ENCODE peak calls at places on chromosomes 11 and 22, in four cellular contexts. Q is kidney epithelial cell, H is kidney, P is activated B cell treated with CpG ODN at 0.5 μM for 24 hours. O is an unnamed sample.

GRCh38 chr11:17744151-17744940 is 9.8 kb downstream of the KCNC1 start:
- DNase-seq in Q (no peak), H (peak; percentile 44), P (no peak), O (no peak)

GRCh38 chr22:37201066-37201820 is 11.0 kb downstream of the SSTR3 start:
- DNase-seq in Q (no peak), P (no peak), H (peak; percentile 60), O (no peak)

GRCh38 chr11:126630488-126630887 is 275.0 kb downstream of the ST3GAL4 start:
- DNase-seq in Q (no peak), H (no peak), P (no peak), O (no peak)

GRCh38 chr22:19038164-19038546 is 84.1 kb downstream of the DGCR2 start:
- DNase-seq in P (no peak), Q (no peak), H (peak; percentile 43), O (no peak)

GRCh38 chr11:360326-361280 is 8.7 kb upstream of the B4GALNT4 start:
- DNase-seq in H (peak; percentile 80), P (no peak), Q (no peak), O (no peak)

GRCh38 chr11:37124384-37124783 is 526.3 kb upstream of the RAG2 start:
- DNase-seq in H (no peak), Q (no peak), P (no peak), O (no peak)

GRCh38 chr11:106031210-106031845 is 9.3 kb upstream of the MSANTD4 start:
- DNase-seq in Q (no peak), H (no peak), P (no peak), O (no peak)

GRCh38 chr22:36184433-36185035 is 17.1 kb downstream of the APOL4 start:
- DNase-seq in Q (no peak), P (no peak), H (no peak), O (no peak)

GRCh38 chr11:10908215-10908990 is 50.5 kb upstream of the ZBED5 start:
- DNase-seq in H (no peak), Q (peak; percentile 84), P (no peak), O (no peak)

GRCh38 chr11:19962795-19963163 is 197.5 kb downstream of the DBX1 start:
- DNase-seq in H (no peak), P (no peak), Q (peak; percentile 91), O (no peak)

GRCh38 chr11:101336858-101337257 is 207.2 kb upstream of the PGR start:
- DNase-seq in Q (no peak), H (no peak), P (no peak), O (no peak)

GRCh38 chr22:27580311-27580897 is 221.2 kb downstream of the MN1 start:
- DNase-seq in P (no peak), H (no peak), Q (no peak), O (no peak)

GRCh38 chr11:131910491-131911387 is 540.3 kb downstream of the NTM start:
- DNase-seq in P (no peak), H (peak; percentile 78), Q (no peak), O (no peak)

GRCh38 chr22:19195796-19196731 is 17.5 kb upstream of the SLC25A1 start:
- DNase-seq in H (peak; percentile 37), Q (no peak), P (no peak), O (no peak)

GRCh38 chr11:133579165-133580031 is 47.1 kb upstream of the OPCML start:
- DNase-seq in H (peak; percentile 64), P (no peak), Q (no peak), O (no peak)

GRCh38 chr11:74634537-74634936 is 42.2 kb downstream of the POLD3 start:
- DNase-seq in Q (peak; percentile 29), H (no peak), P (no peak), O (no peak)

GRCh38 chr11:70788247-70789022 is 390.1 kb downstream of the CTTN start:
- DNase-seq in H (no peak), P (no peak), Q (peak; percentile 73), O (no peak)

GRCh38 chr11:1796297-1797011 is 32.7 kb upstream of the CTSD start:
- DNase-seq in Q (no peak), P (no peak), H (no peak), O (no peak)

GRCh38 chr11:27658535-27659236 is 41.6 kb downstream of the BDNF start:
- DNase-seq in Q (no peak), P (no peak), H (no peak), O (no peak)

GRCh38 chr22:24521791-24522245 is 26.7 kb downstream of the UPB1 start:
- DNase-seq in Q (peak; percentile 47), H (peak; percentile 71), P (no peak), O (no peak)

GRCh38 chr11:1968454-1968995 is 21.4 kb downstream of the MRPL23 start:
- DNase-seq in Q (no peak), H (no peak), P (no peak), O (no peak)

GRCh38 chr22:25048659-25049657 is 96.4 kb downstream of the KIAA1671 start:
- DNase-seq in P (peak; percentile 37), Q (no peak), H (peak; percentile 76), O (peak; percentile 70)

GRCh38 chr11:129644326-129644725 is 171.3 kb upstream of the TMEM45B start:
- DNase-seq in Q (no peak), P (no peak), H (no peak), O (no peak)

GRCh38 chr11:119339581-119340334 is 925 bp downstream of the C1QTNF5 start:
- DNase-seq in Q (no peak), P (peak; percentile 19), H (peak; percentile 93), O (no peak)

GRCh38 chr11:112961146-112961668 is at the start of gene NCAM1:
- DNase-seq in P (no peak), H (peak; percentile 80), Q (no peak), O (peak; percentile 39)

GRCh38 chr22:17647996-17648395 is 9.4 kb downstream of the BCL2L13 start:
- DNase-seq in H (no peak), Q (no peak), P (no peak), O (no peak)

GRCh38 chr11:63906585-63906984 is 10.4 kb downstream of the RCOR2 start:
- DNase-seq in H (no peak), P (no peak), Q (no peak), O (peak; percentile 34)

GRCh38 chr11:65432686-65433582 is 10.3 kb downstream of the NEAT1 start:
- DNase-seq in H (no peak), Q (no peak), P (no peak), O (no peak)

GRCh38 chr11:60872124-60872951 is 5.0 kb downstream of the ZP1 start:
- DNase-seq in Q (no peak), H (no peak), P (no peak), O (no peak)

GRCh38 chr11:72223615-72224586 is 666 bp upstream of the INPPL1 start:
- DNase-seq in Q (no peak), P (peak; percentile 72), H (peak; percentile 87), O (peak; percentile 62)

GRCh38 chr11:75325713-75326438 is 25.6 kb downstream of the ARRB1 start:
- DNase-seq in H (peak; percentile 90), Q (peak; percentile 70), P (no peak), O (no peak)

GRCh38 chr11:86524603-86525352 is 147.6 kb downstream of the ME3 start:
- DNase-seq in Q (peak; percentile 57), P (no peak), H (no peak), O (no peak)

GRCh38 chr22:20565761-20566160 is 58.4 kb downstream of the MED15 start:
- DNase-seq in P (no peak), H (no peak), Q (no peak), O (no peak)

GRCh38 chr22:20565079-20565734 is 57.8 kb downstream of the MED15 start:
- DNase-seq in P (no peak), Q (no peak), H (no peak), O (no peak)

GRCh38 chr22:20567993-20568417 is 60.6 kb downstream of the MED15 start:
- DNase-seq in H (no peak), Q (no peak), P (no peak), O (no peak)

GRCh38 chr22:20567371-20567847 is 60.0 kb downstream of the MED15 start:
- DNase-seq in H (no peak), P (no peak), Q (no peak), O (no peak)

GRCh38 chr22:20566420-20567260 is 59.2 kb downstream of the MED15 start:
- DNase-seq in Q (no peak), P (no peak), H (no peak), O (peak; percentile 49)
- TF ChIP-seq CTCF in Q (no peak), P (no peak), H (no peak), O (no peak)

GRCh38 chr11:68271781-68272608 is at the start of gene C11orf24:
- DNase-seq in P (peak; percentile 95), Q (peak; percentile 65), H (peak; percentile 99), O (peak; percentile 94)
- TF ChIP-seq CTCF in P (no peak), Q (no peak), H (no peak), O (no peak)

GRCh38 chr11:58394195-58394594 is 12.5 kb downstream of the OR5B3 start:
- DNase-seq in H (no peak), Q (peak; percentile 19), P (no peak), O (no peak)
- TF ChIP-seq CTCF in H (no peak), Q (no peak), P (no peak), O (no peak)

GRCh38 chr11:111010391-111011354 is 234.9 kb upstream of the POU2AF2 start:
- DNase-seq in H (no peak), Q (no peak), P (no peak), O (no peak)
- TF ChIP-seq CTCF in H (no peak), Q (no peak), P (no peak), O (no peak)

DNA sequence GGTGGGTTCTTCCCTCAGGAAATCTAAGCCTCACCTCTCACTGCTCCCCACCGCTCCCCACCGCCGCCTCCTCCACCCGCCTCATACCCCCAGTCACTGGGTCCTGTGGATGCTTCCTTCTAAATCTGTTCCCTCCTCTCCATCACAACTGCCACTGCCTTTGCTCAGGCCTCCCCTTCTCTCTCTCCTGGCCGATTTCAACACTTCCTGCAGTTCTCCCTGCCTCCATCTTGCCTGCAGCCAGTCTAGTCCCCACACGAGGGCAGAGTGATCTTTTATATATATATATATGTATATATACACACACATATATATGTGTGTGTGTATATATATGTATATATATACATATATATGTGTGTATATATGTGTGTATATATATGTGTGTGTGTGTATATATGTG is 27.8 kb downstream of the CREB3L1 start:
- DNase-seq in H (no peak), P (no peak), Q (no peak), O (no peak)
- TF ChIP-seq CTCF in H (no peak), P (no peak), Q (no peak), O (no peak)